ENCODE peak calls at places on chromosomes 2 and 18, in ten cellular contexts. P is activated CD4-positive, alpha-beta T cell treated with anti-CD3 and anti-CD28 coated beads, Interleukin-2, amount 10 ng/mL, durations not matched to agents 7 days and 5 days; T is HEK293T; Y is erythroblast; F is HS-27A; E is amniotic stem cell; W is bronchial epithelial cell; B is RWPE2; L is BE2C; X is activated CD8-positive, alpha-beta memory T cell treated with anti-CD3 and anti-CD28 coated beads, Interleukin-2, amount 50 U/mL, for 48 hours. J is an unnamed sample.

GRCh38 chr2:27159271-27159670 is 10.5 kb downstream of the TCF23 start:
- DNase-seq in P (no peak), T (no peak), Y (no peak), F (no peak), E (no peak), W (no peak), B (no peak), L (no peak), X (no peak), J (no peak)

GRCh38 chr2:110735366-110735765 is 3.0 kb downstream of the ACOXL start:
- DNase-seq in P (no peak), T (no peak), Y (no peak), F (no peak), E (no peak), W (peak; percentile 30), B (no peak), L (no peak), X (no peak), J (no peak)

GRCh38 chr2:73870084-73870483 is 22.7 kb upstream of the ACTG2 start:
- DNase-seq in P (no peak), T (no peak), Y (no peak), F (no peak), E (peak; percentile 48), W (peak; percentile 58), B (no peak), L (no peak), X (no peak), J (peak; percentile 91)

GRCh38 chr2:158482594-158482993 is 25.8 kb downstream of the PKP4 start:
- DNase-seq in P (no peak), T (no peak), Y (no peak), F (no peak), E (no peak), W (peak; percentile 65), B (no peak), L (no peak), X (no peak), J (no peak)

GRCh38 chr2:12091201-12091806 is 344.9 kb downstream of the LPIN1 start:
- DNase-seq in P (no peak), T (no peak), Y (no peak), F (peak; percentile 96), E (no peak), W (peak; percentile 49), B (no peak), L (no peak), X (no peak), J (peak; percentile 10)

GRCh38 chr2:202976809-202977208 is 37.9 kb upstream of the NBEAL1 start:
- DNase-seq in P (no peak), T (no peak), Y (no peak), F (no peak), E (no peak), W (no peak), B (no peak), L (no peak), X (no peak), J (no peak)

GRCh38 chr18:40431071-40431998 is 1523.7 kb upstream of the PIK3C3 start:
- DNase-seq in P (no peak), T (peak; percentile 33), Y (no peak), F (no peak), E (no peak), W (no peak), B (no peak), L (no peak), X (no peak), J (no peak)

GRCh38 chr2:174247474-174248186 is 702 bp downstream of the OLA1 start:
- DNase-seq in P (no peak), T (peak; percentile 14), Y (peak; percentile 60), F (no peak), E (no peak), W (peak; percentile 20), B (no peak), L (no peak), X (no peak), J (no peak)

GRCh38 chr2:34892766-34893165 is 1293.7 kb upstream of the FAM98A start:
- DNase-seq in P (no peak), T (no peak), Y (no peak), F (no peak), E (no peak), W (no peak), B (no peak), L (no peak), X (no peak), J (no peak)

GRCh38 chr18:75247601-75248421 is 37.2 kb downstream of the TSHZ1 start:
- DNase-seq in P (peak; percentile 45), T (no peak), Y (peak; percentile 24), F (no peak), E (peak; percentile 24), W (peak; percentile 32), B (no peak), L (no peak), X (no peak), J (peak; percentile 22)

GRCh38 chr2:10424051-10424450 is 24.1 kb downstream of the ODC1 start:
- DNase-seq in P (no peak), T (no peak), Y (no peak), F (no peak), E (no peak), W (no peak), B (no peak), L (no peak), X (no peak), J (no peak)

GRCh38 chr2:7593286-7593685 is 676.1 kb downstream of the RNF144A start:
- DNase-seq in P (no peak), T (no peak), Y (peak; percentile 14), F (no peak), E (no peak), W (no peak), B (no peak), L (no peak), X (no peak), J (no peak)

GRCh38 chr2:114421781-114422180 is 20.7 kb upstream of the DPP10 start:
- DNase-seq in P (no peak), T (no peak), Y (no peak), F (no peak), E (no peak), W (no peak), B (no peak), L (no peak), X (no peak), J (no peak)

GRCh38 chr2:23160006-23160405 is 225.0 kb upstream of the KLHL29 start:
- DNase-seq in P (no peak), T (no peak), Y (no peak), F (no peak), E (no peak), W (no peak), B (no peak), L (no peak), X (no peak), J (no peak)

GRCh38 chr2:45318675-45319074 is 292.4 kb downstream of the SRBD1 start:
- DNase-seq in P (no peak), T (no peak), Y (no peak), F (no peak), E (no peak), W (no peak), B (no peak), L (no peak), X (no peak), J (no peak)

GRCh38 chr2:120042359-120042758 is 29.5 kb downstream of the EPB41L5 start:
- DNase-seq in P (no peak), T (no peak), Y (no peak), F (no peak), E (no peak), W (no peak), B (no peak), L (no peak), X (no peak), J (no peak)

GRCh38 chr2:179263460-179264237 is 983 bp downstream of the SESTD1 start:
- DNase-seq in P (peak; percentile 13), T (peak; percentile 41), Y (peak; percentile 49), F (no peak), E (peak; percentile 38), W (peak; percentile 59), B (peak; percentile 57), L (no peak), X (peak; percentile 62), J (no peak)

GRCh38 chr2:143819190-143819735 is 690.0 kb downstream of the ARHGAP15 start:
- DNase-seq in P (no peak), T (no peak), Y (no peak), F (no peak), E (no peak), W (peak; percentile 11), B (no peak), L (no peak), X (no peak), J (peak; percentile 13)

GRCh38 chr18:9147440-9148238 is 11.1 kb downstream of the ANKRD12 start:
- DNase-seq in P (peak; percentile 48), T (peak; percentile 26), Y (peak; percentile 83), F (no peak), E (peak; percentile 32), W (peak; percentile 77), B (no peak), L (peak; percentile 14), X (no peak), J (peak; percentile 76)

GRCh38 chr18:8424917-8425725 is 184.1 kb upstream of the RAB12 start:
- DNase-seq in P (no peak), T (no peak), Y (no peak), F (no peak), E (peak; percentile 85), W (peak; percentile 86), B (no peak), L (peak; percentile 69), X (no peak), J (no peak)

GRCh38 chr2:241844831-241845578 is 13.7 kb downstream of the PDCD1 start:
- DNase-seq in P (no peak), T (no peak), Y (no peak), F (no peak), E (no peak), W (no peak), B (no peak), L (no peak), X (no peak), J (no peak)

GRCh38 chr2:101710690-101711318 is 13.3 kb downstream of the MAP4K4 start:
- DNase-seq in P (no peak), T (no peak), Y (peak; percentile 51), F (no peak), E (no peak), W (no peak), B (no peak), L (no peak), X (no peak), J (no peak)

GRCh38 chr18:60322591-60322990 is 50.0 kb downstream of the MC4R start:
- DNase-seq in P (no peak), T (no peak), Y (no peak), F (no peak), E (no peak), W (peak; percentile 60), B (no peak), L (no peak), X (no peak), J (no peak)

GRCh38 chr2:235263205-235264120 is 230.4 kb upstream of the AGAP1 start:
- DNase-seq in P (no peak), T (peak; percentile 40), Y (no peak), F (no peak), E (peak; percentile 93), W (peak; percentile 69), B (peak; percentile 84), L (peak; percentile 77), X (no peak), J (peak; percentile 39)

GRCh38 chr18:2847341-2848144 is 737 bp downstream of the EMILIN2 start:
- DNase-seq in P (peak; percentile 12), T (peak; percentile 26), Y (no peak), F (no peak), E (no peak), W (no peak), B (no peak), L (no peak), X (peak; percentile 73), J (peak; percentile 43)

GRCh38 chr2:70868970-70869369 is 33.4 kb upstream of the CD207 start:
- DNase-seq in P (no peak), T (no peak), Y (no peak), F (no peak), E (no peak), W (no peak), B (no peak), L (no peak), X (no peak), J (no peak)

GRCh38 chr2:240287496-240288086 is 147.1 kb upstream of the OTOS start:
- DNase-seq in P (no peak), T (no peak), Y (no peak), F (no peak), E (no peak), W (no peak), B (no peak), L (no peak), X (no peak), J (no peak)

GRCh38 chr2:85602476-85603234 is at the start of gene TMEM150A:
- DNase-seq in P (peak; percentile 77), T (peak; percentile 89), Y (peak; percentile 90), F (peak; percentile 87), E (peak; percentile 84), W (peak; percentile 69), B (peak; percentile 89), L (peak; percentile 85), X (peak; percentile 93), J (peak; percentile 74)